ENCODE peak calls at places on chromosomes 11 and 22, in ten cellular contexts. R is T-helper 2 cell, G is endodermal cell, Q is hypothalamus, H is tibial nerve, P is posterior cingulate gyrus, L is left ventricle myocardium inferior, V is IMR-90, X is heart left ventricle, A is T-helper 1 cell. J is an unnamed sample.

GRCh38 chr11:64502634-64503033 is 88.4 kb upstream of the SLC22A12 start:
- DNase-seq in R (no peak), G (no peak), Q (no peak), H (no peak), P (peak; percentile 83), L (no peak), V (no peak), X (no peak), A (no peak), J (no peak)

GRCh38 chr11:121630041-121630440 is 177.3 kb upstream of the SORL1-AS1 start:
- DNase-seq in R (no peak), G (no peak), Q (no peak), H (no peak), P (no peak), L (no peak), V (peak; percentile 93), X (no peak), A (no peak), J (peak; percentile 84)

GRCh38 chr11:1701041-1701807 is 4.2 kb downstream of the KRTAP5-6 start:
- DNase-seq in R (no peak), G (no peak), Q (no peak), H (no peak), P (no peak), L (no peak), V (no peak), X (no peak), A (no peak), J (no peak)

GRCh38 chr22:21026783-21027692 is 5.3 kb downstream of the SLC7A4 start:
- DNase-seq in R (no peak), G (no peak), Q (no peak), H (no peak), P (peak; percentile 94), L (peak; percentile 49), V (peak; percentile 68), X (no peak), A (no peak), J (peak; percentile 76)

GRCh38 chr22:39173787-39174497 is 21.5 kb upstream of the CBX7 start:
- DNase-seq in R (peak; percentile 84), G (peak; percentile 77), Q (no peak), H (no peak), P (no peak), L (no peak), V (no peak), X (no peak), A (no peak), J (no peak)

GRCh38 chr11:20309626-20310025 is 53.9 kb upstream of the HTATIP2 start:
- DNase-seq in R (no peak), G (no peak), Q (no peak), H (no peak), P (no peak), L (no peak), V (no peak), X (no peak), A (no peak), J (no peak)

GRCh38 chr22:22386602-22387385 is 121.7 kb downstream of the ZNF280B start:
- DNase-seq in R (no peak), G (peak; percentile 68), Q (no peak), H (no peak), P (no peak), L (no peak), V (no peak), X (no peak), A (no peak), J (no peak)

GRCh38 chr22:25878933-25879332 is 136.9 kb downstream of the MYO18B start:
- DNase-seq in R (no peak), G (no peak), Q (no peak), H (no peak), P (no peak), L (no peak), V (no peak), X (no peak), A (no peak), J (no peak)

GRCh38 chr11:34051349-34052035 is at the start of gene CAPRIN1:
- DNase-seq in R (peak; percentile 84), G (peak; percentile 95), Q (peak; percentile 64), H (peak; percentile 61), P (peak; percentile 98), L (peak; percentile 88), V (peak; percentile 83), X (peak; percentile 91), A (peak; percentile 77), J (peak; percentile 94)

GRCh38 chr22:25030636-25031035 is 78.1 kb downstream of the KIAA1671 start:
- DNase-seq in R (no peak), G (no peak), Q (peak; percentile 6), H (no peak), P (peak; percentile 88), L (peak; percentile 69), V (no peak), X (peak; percentile 49), A (no peak), J (peak; percentile 45)

GRCh38 chr11:92822410-92822809 is 147.0 kb upstream of the MTNR1B start:
- DNase-seq in R (no peak), G (no peak), Q (no peak), H (no peak), P (no peak), L (no peak), V (no peak), X (no peak), A (no peak), J (no peak)

GRCh38 chr22:48783821-48784266 is 1043.8 kb downstream of the BRD1 start:
- DNase-seq in R (no peak), G (peak; percentile 21), Q (no peak), H (peak; percentile 2), P (no peak), L (no peak), V (no peak), X (no peak), A (no peak), J (no peak)

GRCh38 chr11:2531277-2531986 is 86.6 kb downstream of the KCNQ1 start:
- DNase-seq in R (peak; percentile 30), G (peak; percentile 95), Q (peak; percentile 84), H (peak; percentile 66), P (peak; percentile 97), L (peak; percentile 81), V (peak; percentile 38), X (peak; percentile 75), A (peak; percentile 27), J (peak; percentile 76)

GRCh38 chr11:3609416-3610265 is 32.2 kb downstream of the ART5 start:
- DNase-seq in R (no peak), G (peak; percentile 82), Q (no peak), H (no peak), P (no peak), L (no peak), V (peak; percentile 37), X (no peak), A (no peak), J (peak; percentile 64)

GRCh38 chr11:3914807-3915206 is 59.3 kb downstream of the STIM1 start:
- DNase-seq in R (peak; percentile 41), G (no peak), Q (no peak), H (no peak), P (no peak), L (no peak), V (no peak), X (no peak), A (no peak), J (no peak)

GRCh38 chr11:868394-868793 is 25.7 kb downstream of the TSPAN4 start:
- DNase-seq in R (no peak), G (no peak), Q (no peak), H (no peak), P (no peak), L (no peak), V (no peak), X (no peak), A (no peak), J (no peak)

GRCh38 chr22:46511391-46512370 is 25.7 kb downstream of the CELSR1 start:
- DNase-seq in R (no peak), G (no peak), Q (no peak), H (no peak), P (peak; percentile 70), L (no peak), V (no peak), X (no peak), A (no peak), J (no peak)

GRCh38 chr22:31947296-31947695 is 3.0 kb downstream of the YWHAH start:
- DNase-seq in R (peak; percentile 22), G (no peak), Q (no peak), H (no peak), P (no peak), L (no peak), V (no peak), X (no peak), A (no peak), J (no peak)

GRCh38 chr22:42887114-42887513 is 30.0 kb upstream of the ARFGAP3 start:
- DNase-seq in R (no peak), G (no peak), Q (no peak), H (no peak), P (no peak), L (no peak), V (no peak), X (no peak), A (no peak), J (no peak)

GRCh38 chr11:69511358-69512015 is 30.0 kb downstream of the LINC01488 start:
- DNase-seq in R (no peak), G (peak; percentile 24), Q (no peak), H (no peak), P (peak; percentile 41), L (no peak), V (no peak), X (no peak), A (no peak), J (peak; percentile 53)

GRCh38 chr22:47129902-47130301 is 367.5 kb downstream of the TBC1D22A start:
- DNase-seq in R (no peak), G (no peak), Q (no peak), H (no peak), P (peak; percentile 49), L (peak; percentile 7), V (no peak), X (no peak), A (no peak), J (no peak)

GRCh38 chr11:10333490-10333889 is 28.6 kb downstream of the ADM start:
- DNase-seq in R (no peak), G (no peak), Q (no peak), H (no peak), P (no peak), L (no peak), V (no peak), X (no peak), A (no peak), J (no peak)

GRCh38 chr11:64602466-64603070 is 11.5 kb downstream of the SLC22A12 start:
- DNase-seq in R (no peak), G (no peak), Q (no peak), H (no peak), P (peak; percentile 76), L (no peak), V (no peak), X (no peak), A (no peak), J (no peak)

GRCh38 chr11:94171693-94172440 is 43.2 kb downstream of the PANX1 start:
- DNase-seq in R (no peak), G (peak; percentile 91), Q (peak; percentile 6), H (peak; percentile 32), P (no peak), L (no peak), V (peak; percentile 50), X (no peak), A (no peak), J (peak; percentile 79)

GRCh38 chr22:48870436-48870835 is 957.2 kb downstream of the BRD1 start:
- DNase-seq in R (no peak), G (no peak), Q (no peak), H (no peak), P (no peak), L (no peak), V (no peak), X (no peak), A (no peak), J (no peak)

GRCh38 chr11:9527481-9528140 is 45.9 kb upstream of the WEE1 start:
- DNase-seq in R (no peak), G (no peak), Q (no peak), H (no peak), P (no peak), L (no peak), V (peak; percentile 74), X (no peak), A (no peak), J (peak; percentile 63)

GRCh38 chr22:23248583-23248982 is 68.3 kb downstream of the BCR start:
- DNase-seq in R (no peak), G (no peak), Q (no peak), H (no peak), P (no peak), L (no peak), V (peak; percentile 63), X (no peak), A (no peak), J (no peak)

GRCh38 chr11:69157156-69157821 is 1.6 kb downstream of the SMIM38 start:
- DNase-seq in R (no peak), G (no peak), Q (peak; percentile 73), H (peak; percentile 47), P (peak; percentile 98), L (peak; percentile 74), V (peak; percentile 77), X (peak; percentile 83), A (no peak), J (peak; percentile 74)

J was measured in AG08395.